ENCODE peak calls at places on chromosome 2, in six cellular contexts. J, G, B, U, F and D are unnamed samples.

GRCh38 chr2:165239230-165239629 is at the start of gene SCN2A:
- DNase-seq in G (peak), U (peak), J (peak), F (peak), B (no peak), D (peak)

GRCh38 chr2:61471905-61472805 is 1.3 kb upstream of the USP34 start:
- DNase-seq in F (peak), J (no peak), B (no peak), U (peak), G (peak), D (peak)

GRCh38 chr2:145649061-145649460 is 1129.1 kb upstream of the ZEB2 start:
- DNase-seq in J (no peak), U (no peak), F (peak), G (no peak), B (no peak), D (no peak)

GRCh38 chr2:146992057-146992456 is 852.8 kb upstream of the ACVR2A start:
- DNase-seq in B (no peak), U (peak), F (peak), J (no peak), G (no peak), D (no peak)

GRCh38 chr2:105179469-105180372 is 61.8 kb upstream of the GPR45 start:
- DNase-seq in G (peak), J (no peak), B (peak), U (peak), F (peak), D (no peak)

GRCh38 chr2:36432479-36432878 is 76.9 kb downstream of the CRIM1 start:
- DNase-seq in F (no peak), B (no peak), G (no peak), J (no peak), U (no peak), D (no peak)

GRCh38 chr2:7191927-7192326 is 274.7 kb downstream of the RNF144A start:
- DNase-seq in G (peak), U (peak), B (no peak), J (no peak), F (peak), D (no peak)

GRCh38 chr2:47536696-47537095 is 133.7 kb downstream of the MSH2 start:
- DNase-seq in U (peak), B (no peak), G (no peak), F (no peak), J (no peak), D (no peak)

GRCh38 chr2:120716641-120717585 is 18.8 kb upstream of the GLI2 start:
- DNase-seq in B (no peak), J (no peak), U (no peak), F (no peak), G (no peak), D (no peak)

GRCh38 chr2:46548103-46548486 is 68.7 kb downstream of the TMEM247 start:
- DNase-seq in G (no peak), B (no peak), U (no peak), J (no peak), F (no peak), D (peak)

GRCh38 chr2:127080226-127080940 is 26.6 kb downstream of the BIN1 start:
- DNase-seq in J (no peak), B (no peak), F (no peak), U (no peak), G (no peak), D (no peak)

GRCh38 chr2:46171996-46172546 is 125.1 kb upstream of the EPAS1 start:
- DNase-seq in F (peak), G (no peak), U (no peak), J (no peak), B (peak), D (no peak)

GRCh38 chr2:31996571-31997150 is 14.1 kb downstream of the MEMO1 start:
- DNase-seq in U (no peak), G (no peak), J (no peak), F (peak), B (no peak), D (no peak)

GRCh38 chr2:12131975-12132374 is 385.5 kb downstream of the LPIN1 start:
- DNase-seq in U (peak), B (no peak), J (no peak), F (peak), G (no peak), D (no peak)

GRCh38 chr2:75311521-75311920 is 112.2 kb upstream of the TACR1 start:
- DNase-seq in G (no peak), U (no peak), B (no peak), F (no peak), J (no peak), D (no peak)

GRCh38 chr2:238045575-238045974 is 15.2 kb upstream of the SCLY start:
- DNase-seq in B (no peak), U (no peak), G (no peak), J (no peak), F (no peak), D (no peak)

GRCh38 chr2:241665731-241666440 is 20.7 kb downstream of the DTYMK start:
- DNase-seq in B (no peak), G (no peak), J (no peak), F (no peak), U (peak), D (no peak)

GRCh38 chr2:2007551-2008501 is 263.5 kb upstream of the PXDN start:
- DNase-seq in B (no peak), J (no peak), U (no peak), G (no peak), F (peak), D (no peak)

GRCh38 chr2:15177103-15177502 is 384.0 kb downstream of the NBAS start:
- DNase-seq in U (peak), G (peak), J (no peak), F (peak), B (no peak), D (no peak)

GRCh38 chr2:160402997-160403979 is 90.3 kb downstream of the RBMS1 start:
- DNase-seq in U (peak), B (no peak), J (no peak), F (no peak), G (peak), D (no peak)

GRCh38 chr2:38549851-38550250 is 52.9 kb downstream of the HNRNPLL start:
- DNase-seq in F (no peak), G (no peak), B (no peak), J (no peak), U (no peak), D (no peak)

GRCh38 chr2:80610108-80610507 is 305.6 kb upstream of the LRRTM1 start:
- DNase-seq in B (no peak), U (no peak), F (no peak), G (no peak), J (no peak), D (no peak)

GRCh38 chr2:75290600-75291140 is 91.3 kb upstream of the TACR1 start:
- DNase-seq in J (no peak), F (peak), G (peak), B (no peak), U (no peak), D (no peak)

GRCh38 chr2:11708106-11708505 is 38.1 kb upstream of the NTSR2 start:
- DNase-seq in B (no peak), G (no peak), F (peak), U (no peak), J (no peak), D (no peak)

GRCh38 chr2:217099561-217099960 is 239.7 kb upstream of the TNP1 start:
- DNase-seq in U (no peak), G (peak), B (no peak), J (no peak), F (peak), D (no peak)

GRCh38 chr2:185745864-185746859 is 7.6 kb downstream of the FSIP2 start:
- DNase-seq in U (no peak), F (no peak), B (no peak), J (no peak), G (no peak), D (no peak)

GRCh38 chr2:202608142-202608852 is 26.5 kb upstream of the FAM117B start:
- DNase-seq in G (no peak), U (no peak), B (no peak), J (no peak), F (no peak), D (no peak)

GRCh38 chr2:180573951-180574350 is 406.5 kb upstream of the UBE2E3 start:
- DNase-seq in G (no peak), B (no peak), U (peak), J (no peak), F (peak), D (no peak)

GRCh38 chr2:26631401-26631800 is 9.8 kb downstream of the CIB4 start:
- DNase-seq in G (no peak), U (no peak), F (no peak), J (no peak), B (no peak), D (no peak)

GRCh38 chr2:19141234-19142004 is 217.0 kb downstream of the OSR1 start:
- DNase-seq in F (peak), J (no peak), G (no peak), B (no peak), U (peak), D (no peak)

GRCh38 chr2:146917430-146918037 is 927.3 kb upstream of the ACVR2A start:
- DNase-seq in U (no peak), G (peak), F (peak), J (no peak), B (no peak), D (no peak)

GRCh38 chr2:121697108-121697631 is 39.5 kb downstream of the NIFK start:
- DNase-seq in F (peak), U (peak), B (no peak), J (no peak), G (no peak), D (no peak)

GRCh38 chr2:239694487-239694886 is 293.7 kb upstream of the HDAC4 start:
- DNase-seq in F (no peak), B (no peak), G (no peak), J (no peak), U (no peak), D (no peak)

GRCh38 chr2:74225698-74226459 is 27.5 kb downstream of the MTHFD2 start:
- DNase-seq in J (no peak), U (no peak), F (no peak), G (no peak), B (no peak), D (no peak)

GRCh38 chr2:105934467-105934866 is 189.8 kb downstream of the NCK2 start:
- DNase-seq in G (no peak), F (no peak), U (no peak), B (no peak), J (no peak), D (no peak)

GRCh38 chr2:43210467-43211303 is 15.7 kb downstream of the ZFP36L2 start:
- DNase-seq in G (no peak), U (no peak), B (peak), J (no peak), F (peak), D (no peak)

GRCh38 chr2:225995788-225996476 is 596.4 kb downstream of the NYAP2 start:
- DNase-seq in B (no peak), J (no peak), F (peak), U (peak), G (peak), D (no peak)

GRCh38 chr2:109222825-109223471 is 93.9 kb downstream of the SH3RF3 start:
- DNase-seq in G (no peak), U (no peak), B (no peak), F (no peak), J (no peak), D (no peak)

GRCh38 chr2:133878326-133878725 is 310.1 kb upstream of the NCKAP5 start:
- DNase-seq in J (no peak), B (no peak), G (no peak), U (no peak), F (no peak), D (no peak)

DNA sequence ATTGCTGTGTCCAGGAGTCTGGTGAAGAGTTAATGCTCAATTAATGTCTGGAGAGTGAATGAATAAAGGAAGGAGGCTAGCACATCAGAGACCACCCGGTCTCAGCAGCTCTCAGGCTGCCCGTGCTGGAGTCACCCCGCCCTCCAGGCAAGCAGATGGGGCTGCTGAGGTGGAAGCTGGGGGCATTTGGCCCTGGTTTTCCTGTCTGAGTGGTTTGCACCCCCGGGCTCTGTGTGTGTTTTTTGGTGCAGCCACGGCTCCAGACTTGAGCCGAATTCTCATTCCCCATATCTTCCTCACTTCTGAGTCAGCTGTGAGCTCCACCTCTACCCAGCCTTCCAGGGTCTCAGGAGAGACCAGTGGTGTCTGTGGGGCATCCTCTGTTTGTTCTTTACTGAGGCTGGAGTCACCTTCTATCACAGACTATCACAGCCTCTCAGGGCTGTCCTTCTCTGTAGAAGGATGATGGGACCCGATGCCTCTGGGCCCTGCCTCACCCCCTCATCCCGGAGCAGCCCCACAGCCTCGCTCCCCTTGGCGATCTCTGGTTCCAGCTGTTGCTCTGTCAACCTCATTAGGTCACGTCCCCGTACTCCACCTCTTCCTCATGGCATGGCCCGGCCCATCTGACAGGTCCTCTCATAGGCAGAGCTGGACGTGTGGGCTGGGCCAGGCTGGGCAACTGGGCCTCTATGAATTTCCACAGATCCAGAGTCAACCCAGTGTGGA is 60.8 kb downstream of the HS1BP3 start:
- DNase-seq in B (peak), J (no peak), G (no peak), F (peak), U (peak), D (no peak)
- H3K4me3 ChIP-seq in B (no peak), J (no peak), G (no peak), F (no peak), U (no peak), D (no peak)

GRCh38 chr2:24720310-24720709 is 72.9 kb downstream of the PTRHD1 start:
- DNase-seq in B (no peak), F (no peak), J (no peak), G (no peak), U (no peak), D (peak)
- H3K4me3 ChIP-seq in B (no peak), F (no peak), J (no peak), G (no peak), U (no peak), D (no peak)

GRCh38 chr2:221655279-221655678 is 83.2 kb upstream of the EPHA4 start:
- DNase-seq in B (no peak), J (no peak), G (no peak), U (no peak), F (no peak), D (no peak)

DNA sequence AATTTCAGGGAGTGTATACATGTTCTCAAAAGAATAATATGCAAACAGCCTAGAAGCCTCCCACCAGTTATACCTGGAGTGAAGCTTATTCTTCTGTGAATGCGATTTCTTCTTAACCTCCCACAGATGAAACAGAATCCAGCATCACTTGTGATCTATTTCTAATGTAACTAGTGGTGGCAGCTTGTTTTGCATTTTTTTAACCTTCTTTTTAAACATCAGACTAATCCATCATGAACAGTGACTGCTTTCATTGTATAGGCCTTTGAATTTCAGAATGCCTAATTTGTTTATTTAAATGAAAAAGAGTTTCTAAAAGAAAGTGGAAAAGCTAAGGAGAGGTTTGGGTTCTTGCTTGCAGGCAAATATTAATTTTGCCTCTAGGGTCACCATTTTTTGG is 85.7 kb upstream of the EPHA4 start:
- DNase-seq in B (no peak), G (no peak), F (no peak), U (no peak), J (no peak), D (no peak)
- H3K4me3 ChIP-seq in B (no peak), G (no peak), F (no peak), U (no peak), J (no peak), D (no peak)

GRCh38 chr2:10119601-10120157 is 2.9 kb upstream of the RRM2 start:
- DNase-seq in G (no peak), J (no peak), U (no peak), B (no peak), F (no peak), D (no peak)
- H3K4me3 ChIP-seq in G (peak), J (peak), U (peak), B (peak), F (peak), D (peak)